ENCODE peak calls at places on chromosome 13, in four cellular contexts. S is MM.1S, N is PC-3, D is HCT116. P is an unnamed sample.
A peak's percentile ranks its signal among the peaks of the same experiment; 100 is the strongest.

GRCh38 chr13:42970824-42971669 is 21.0 kb downstream of the EPSTI1 start:
- DNase-seq in N (peak; percentile 70), D (peak; percentile 61), S (peak; percentile 53), P (no peak)

GRCh38 chr13:31053098-31053497 is 108.6 kb downstream of the HSPH1 start:
- DNase-seq in D (no peak), N (peak; percentile 71), S (no peak), P (no peak)

GRCh38 chr13:98443329-98443728 is 133.6 kb downstream of the STK24 start:
- DNase-seq in D (no peak), S (no peak), N (peak; percentile 63), P (no peak)

GRCh38 chr13:66071018-66071417 is 1159.1 kb downstream of the PCDH9 start:
- DNase-seq in S (no peak), N (no peak), D (no peak), P (no peak)

GRCh38 chr13:19601749-19602725 is 31.4 kb upstream of the MPHOSPH8 start:
- DNase-seq in D (no peak), S (peak; percentile 38), N (peak; percentile 72), P (no peak)

GRCh38 chr13:98451676-98452105 is 125.2 kb downstream of the STK24 start:
- DNase-seq in N (no peak), S (no peak), D (no peak), P (no peak)

GRCh38 chr13:113468461-113469147 is 15.3 kb upstream of the ADPRHL1 start:
- DNase-seq in S (no peak), D (no peak), N (no peak), P (no peak)

GRCh38 chr13:62512194-62513141 is 1096.8 kb upstream of the PCDH20 start:
- DNase-seq in D (peak; percentile 35), S (peak; percentile 53), N (peak; percentile 58), P (no peak)

GRCh38 chr13:111967572-111968201 is 99.3 kb upstream of the SOX1 start:
- DNase-seq in S (no peak), N (no peak), D (no peak), P (no peak)

GRCh38 chr13:26502826-26503225 is 54.7 kb upstream of the WASF3 start:
- DNase-seq in N (peak; percentile 10), S (no peak), D (no peak), P (no peak)

GRCh38 chr13:79018166-79018565 is 359.2 kb upstream of the OBI1 start:
- DNase-seq in S (no peak), D (no peak), N (no peak), P (no peak)

GRCh38 chr13:52399708-52400107 is 6.3 kb downstream of the THSD1 start:
- DNase-seq in N (no peak), D (no peak), S (no peak), P (no peak)

GRCh38 chr13:24360106-24360505 is 50.7 kb downstream of the C1QTNF9 start:
- DNase-seq in N (no peak), S (no peak), D (no peak), P (no peak)

GRCh38 chr13:30735025-30735967 is at the start of gene ALOX5AP:
- DNase-seq in D (no peak), S (peak; percentile 36), N (no peak), P (no peak)

GRCh38 chr13:50156140-50156539 is 140.9 kb downstream of the KCNRG start:
- DNase-seq in N (no peak), S (no peak), D (no peak), P (no peak)

GRCh38 chr13:79328510-79328909 is 77.5 kb downstream of the RBM26 start:
- DNase-seq in D (no peak), S (no peak), N (no peak), P (no peak)

GRCh38 chr13:90868321-90868920 is 479.1 kb upstream of the MIR17HG start:
- DNase-seq in D (peak; percentile 8), N (peak; percentile 49), S (no peak), P (peak; percentile 60)

GRCh38 chr13:105107781-105108180 is 1427.7 kb downstream of the EFNB2 start:
- DNase-seq in D (no peak), N (no peak), S (no peak), P (no peak)

GRCh38 chr13:47306991-47307390 is 410.1 kb upstream of the HTR2A start:
- DNase-seq in N (no peak), S (no peak), D (no peak), P (no peak)

DNA sequence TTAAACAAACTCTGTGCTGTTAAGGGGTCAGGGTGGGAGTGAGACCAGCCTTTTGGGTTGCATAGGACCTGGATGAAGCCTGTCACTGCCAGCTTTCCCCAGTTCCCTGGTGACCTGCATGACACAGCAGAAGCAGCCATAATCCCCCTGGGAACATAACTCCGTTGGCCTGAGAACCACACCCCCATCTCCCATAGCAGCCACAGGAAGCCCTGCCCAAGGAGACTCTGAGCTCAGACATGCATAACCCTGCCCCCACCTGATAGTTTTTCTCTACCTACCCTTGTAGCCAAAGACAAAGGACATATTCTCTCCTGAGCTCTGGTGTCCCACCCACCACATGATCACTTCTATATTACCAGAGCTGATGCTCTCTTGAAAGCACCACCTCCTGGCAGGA is 413.5 kb upstream of the HTR2A start:
- DNase-seq in S (peak; percentile 6), N (no peak), D (no peak), P (no peak)
- H3K9ac ChIP-seq in S (no peak overlapping the region), N (no peak overlapping the region), D (no peak overlapping the region), P (no peak overlapping the region)

GRCh38 chr13:27966641-27967202 is 2.4 kb downstream of the CDX2 start:
- DNase-seq in N (no peak), S (no peak), D (no peak), P (no peak)
- TF ChIP-seq EZH2 in N (no peak), S (no peak), D (no peak), P (no peak)

DNA sequence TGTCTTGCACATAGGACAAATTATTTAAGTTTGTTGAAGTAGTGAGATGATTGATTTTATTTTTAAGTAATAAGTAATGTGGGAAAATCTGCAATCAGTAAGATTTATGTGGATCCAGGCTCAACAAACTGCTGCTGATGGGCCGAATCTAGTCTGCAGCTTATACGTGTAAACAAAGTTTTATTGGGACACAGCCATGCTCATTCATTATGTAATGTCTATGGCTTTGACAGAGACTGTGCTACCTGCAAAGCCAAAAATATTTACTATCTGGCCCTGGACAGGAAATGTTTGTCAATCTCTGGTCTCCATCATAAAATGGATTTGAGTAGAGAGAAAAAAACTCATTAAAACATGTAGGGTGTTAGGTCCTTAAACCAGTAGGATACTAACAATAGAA is 728.0 kb downstream of the GPC5 start:
- DNase-seq in N (no peak), S (no peak), D (no peak), P (no peak)
- H3K9ac ChIP-seq in N (no peak overlapping the region), S (no peak overlapping the region), D (no peak overlapping the region), P (no peak overlapping the region)

DNA sequence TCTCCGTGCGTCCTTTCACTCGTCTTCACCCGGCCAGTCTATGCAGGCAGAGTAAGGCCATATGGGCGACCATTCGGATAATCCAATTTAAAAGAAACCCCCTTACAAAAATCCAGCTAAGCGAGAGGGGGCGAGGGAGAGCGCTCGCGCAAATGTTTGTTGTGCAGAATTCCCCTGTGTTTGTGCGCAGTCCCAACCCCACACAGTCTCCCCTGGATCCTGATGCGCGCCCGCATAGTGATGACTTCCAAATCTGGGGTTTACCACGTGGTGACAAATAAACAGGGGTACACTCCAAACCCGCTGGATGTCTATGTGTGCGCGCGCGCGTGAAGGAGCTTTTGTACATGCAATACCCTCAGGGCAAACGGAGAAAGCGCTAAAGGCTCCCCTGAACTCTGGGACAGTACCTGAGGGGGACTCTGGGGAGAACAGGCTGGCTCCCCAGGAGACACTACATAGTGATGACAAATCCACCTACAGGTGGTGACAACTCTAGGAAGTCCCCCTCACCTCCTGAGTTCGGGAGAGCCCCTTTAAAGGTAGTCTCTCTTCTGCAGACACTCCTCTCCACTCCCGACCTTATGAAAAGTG is 8.5 kb downstream of the SOX21 start:
- DNase-seq in N (no peak), S (no peak), D (no peak), P (no peak)
- TF ChIP-seq EZH2 in N (no peak), S (no peak), D (no peak), P (no peak)

GRCh38 chr13:37657134-37657533 is 58.6 kb upstream of the POSTN start:
- DNase-seq in N (peak; percentile 85), S (no peak), D (no peak), P (no peak)
- H3K9ac ChIP-seq in N (peak overlapping the region; percentile 72), S (no peak overlapping the region), D (no peak overlapping the region), P (no peak overlapping the region)